ENCODE peak calls at places on chromosome 3, in six cellular contexts. Q is KG1; D is activated effector memory CD4-positive, alpha-beta T cell treated with anti-CD3 and anti-CD28 coated beads, Interleukin-2, amount 50 U/mL, for 16 hours; L is KBM-7; R is endothelial cell; I is ELF-1. U is an unnamed sample.

GRCh38 chr3:52777127-52777958 is at the start of gene ITIH1:
- DNase-seq in L (no peak), D (peak; percentile 55), Q (no peak), I (no peak), R (no peak), U (peak; percentile 50)

GRCh38 chr3:139846729-139847128 is 88.3 kb upstream of the CLSTN2 start:
- DNase-seq in L (no peak), R (no peak), D (no peak), Q (no peak), I (no peak), U (no peak)

GRCh38 chr3:139830817-139831216 is 104.2 kb upstream of the CLSTN2 start:
- DNase-seq in R (no peak), Q (no peak), I (peak; percentile 88), D (no peak), L (no peak), U (no peak)

GRCh38 chr3:16917256-16917935 is 32.6 kb downstream of the PLCL2 start:
- DNase-seq in D (no peak), Q (no peak), I (no peak), R (no peak), L (no peak), U (no peak)

GRCh38 chr3:105647047-105647446 is 221.8 kb downstream of the CBLB start:
- DNase-seq in I (peak; percentile 21), Q (no peak), D (no peak), L (peak; percentile 41), R (no peak), U (no peak)

GRCh38 chr3:32816439-32817194 is 1.2 kb upstream of the TRIM71 start:
- DNase-seq in L (peak; percentile 69), D (peak; percentile 62), R (peak; percentile 69), I (peak; percentile 92), Q (peak; percentile 44), U (no peak)

GRCh38 chr3:172641291-172641690 is 69.6 kb downstream of the NCEH1 start:
- DNase-seq in I (no peak), D (no peak), R (no peak), L (no peak), Q (no peak), U (no peak)

GRCh38 chr3:89067736-89068135 is 39.7 kb upstream of the EPHA3 start:
- DNase-seq in Q (no peak), R (no peak), L (no peak), I (no peak), D (no peak), U (no peak)

GRCh38 chr3:126734324-126734723 is 30.3 kb downstream of the CHCHD6 start:
- DNase-seq in D (no peak), Q (no peak), I (no peak), R (no peak), L (no peak), U (no peak)

GRCh38 chr3:117708601-117709000 is 999.0 kb downstream of the TUSC7 start:
- DNase-seq in L (no peak), I (no peak), R (no peak), Q (no peak), D (no peak), U (no peak)

GRCh38 chr3:8239718-8240698 is 261.6 kb upstream of the LMCD1 start:
- DNase-seq in L (peak; percentile 48), I (peak; percentile 4), Q (peak; percentile 44), D (no peak), R (peak; percentile 61), U (no peak)

GRCh38 chr3:51275096-51275805 is 109.8 kb upstream of the MANF start:
- DNase-seq in D (no peak), R (no peak), L (no peak), I (no peak), Q (no peak), U (no peak)

GRCh38 chr3:169420429-169420828 is 243.1 kb downstream of the MECOM start:
- DNase-seq in R (no peak), L (no peak), I (no peak), Q (no peak), D (no peak), U (no peak)

GRCh38 chr3:14798231-14798630 is 20.5 kb upstream of the FGD5 start:
- DNase-seq in Q (no peak), R (no peak), L (no peak), I (no peak), D (no peak), U (peak; percentile 71)

GRCh38 chr3:136078421-136079364 is 113.2 kb downstream of the PPP2R3A start:
- DNase-seq in I (no peak), L (peak; percentile 38), R (no peak), D (no peak), Q (peak; percentile 14), U (no peak)

GRCh38 chr3:53346514-53346913 is 829 bp downstream of the DCP1A start:
- DNase-seq in Q (peak; percentile 14), D (no peak), R (peak; percentile 4), L (peak; percentile 32), I (peak; percentile 47), U (no peak)

GRCh38 chr3:53190659-53191058 is 29.6 kb downstream of the PRKCD start:
- DNase-seq in D (peak; percentile 43), I (no peak), Q (no peak), L (no peak), R (no peak), U (peak; percentile 43)

GRCh38 chr3:72892870-72893269 is 5.0 kb downstream of the GXYLT2 start:
- DNase-seq in R (peak; percentile 19), Q (peak; percentile 21), L (peak; percentile 71), D (no peak), I (peak; percentile 73), U (no peak)

GRCh38 chr3:118347781-118348557 is 686.7 kb downstream of the IGSF11 start:
- DNase-seq in I (no peak), R (no peak), L (no peak), Q (no peak), D (no peak), U (no peak)

GRCh38 chr3:119792270-119792669 is 10.4 kb downstream of the NR1I2 start:
- DNase-seq in I (no peak), Q (no peak), R (no peak), L (no peak), D (no peak), U (no peak)

GRCh38 chr3:78420611-78421010 is 1347.2 kb downstream of the ROBO1 start:
- DNase-seq in Q (no peak), L (no peak), R (no peak), D (no peak), I (no peak), U (no peak)

GRCh38 chr3:41112466-41112865 is 86.8 kb upstream of the CTNNB1 start:
- DNase-seq in D (no peak), Q (no peak), I (no peak), L (no peak), R (no peak), U (no peak)

GRCh38 chr3:160486459-160486869 is 36.9 kb upstream of the TRIM59 start:
- DNase-seq in Q (no peak), D (no peak), I (no peak), L (peak; percentile 34), R (no peak), U (no peak)

GRCh38 chr3:156158656-156159295 is 38.4 kb downstream of the KCNAB1 start:
- DNase-seq in Q (no peak), L (no peak), I (no peak), R (no peak), D (no peak), U (no peak)

GRCh38 chr3:126434931-126435411 is 40.3 kb downstream of the CFAP100 start:
- DNase-seq in R (no peak), L (no peak), D (no peak), Q (no peak), I (no peak), U (no peak)

GRCh38 chr3:46845860-46846623 is 17.2 kb downstream of the MYL3 start:
- DNase-seq in I (peak; percentile 92), R (peak; percentile 68), Q (peak; percentile 41), L (no peak), D (peak; percentile 89), U (no peak)

GRCh38 chr3:185825639-185826481 is 1.0 kb upstream of the IGF2BP2 start:
- DNase-seq in D (peak; percentile 74), I (peak; percentile 68), L (peak; percentile 55), Q (no peak), R (peak; percentile 58), U (peak; percentile 78)

GRCh38 chr3:31196881-31197364 is 302.5 kb upstream of the GADL1 start:
- DNase-seq in R (no peak), I (peak; percentile 29), L (no peak), Q (no peak), D (no peak), U (no peak)

GRCh38 chr3:52171577-52172261 is 17.5 kb upstream of the POC1A start:
- DNase-seq in R (no peak), Q (no peak), L (no peak), I (no peak), D (no peak), U (peak; percentile 63)

GRCh38 chr3:165196577-165197561 is 685 bp upstream of the SLITRK3 start:
- DNase-seq in D (no peak), L (no peak), R (peak; percentile 33), Q (no peak), I (peak; percentile 11), U (no peak)

GRCh38 chr3:194711913-194712312 is 26.2 kb downstream of the FAM43A start:
- DNase-seq in D (no peak), L (no peak), R (no peak), Q (no peak), I (peak; percentile 46), U (no peak)

GRCh38 chr3:37686225-37686624 is 175.5 kb upstream of the CTDSPL start:
- DNase-seq in I (no peak), R (peak; percentile 12), L (no peak), D (no peak), Q (no peak), U (no peak)

GRCh38 chr3:31610700-31611275 is 78.1 kb downstream of the STT3B start:
- DNase-seq in R (peak; percentile 14), D (no peak), L (peak; percentile 38), Q (no peak), I (no peak), U (no peak)

GRCh38 chr3:194995334-194995733 is 275.6 kb downstream of the XXYLT1 start:
- DNase-seq in R (no peak), Q (no peak), I (peak; percentile 36), L (no peak), D (no peak), U (no peak)

GRCh38 chr3:64224826-64225606 is at the start of gene PRICKLE2:
- DNase-seq in R (peak; percentile 38), I (peak; percentile 77), Q (no peak), L (no peak), D (no peak), U (peak; percentile 83)

GRCh38 chr3:28726840-28727239 is 378.2 kb upstream of the AZI2 start:
- DNase-seq in R (peak; percentile 72), Q (peak; percentile 5), D (no peak), I (peak; percentile 51), L (peak; percentile 33), U (no peak)

U was measured in cardiac septum.